ENCODE peak calls at places on chromosomes 1 and 21, in eight cellular contexts. E is brain microvascular endothelial cell, U is midbrain, O is left ventricle myocardium superior, P is aorta, K is lung microvascular endothelial cell, G is amniotic epithelial cell, V is GM23248. F is an unnamed sample.

GRCh38 chr1:229434005-229434640 is at the start of gene ACTA1:
- DNase-seq in E (no peak), U (no peak), O (peak), P (no peak), K (no peak), G (no peak), V (no peak), F (no peak)

GRCh38 chr1:245079021-245079609 is 75.7 kb upstream of the KIF26B start:
- DNase-seq in E (peak), U (peak), O (no peak), P (no peak), K (peak), G (peak), V (peak), F (peak)

GRCh38 chr1:36172983-36173382 is 17.0 kb downstream of the MAP7D1 start:
- DNase-seq in E (peak), U (no peak), O (no peak), P (no peak), K (peak), G (peak), V (peak), F (peak)

GRCh38 chr1:147243228-147243685 is 773 bp downstream of the CHD1L start:
- DNase-seq in E (no peak), U (peak), O (peak), P (peak), K (peak), G (no peak), V (peak), F (peak)

GRCh38 chr1:107943694-107944093 is 21.3 kb downstream of the VAV3 start:
- DNase-seq in E (no peak), U (no peak), O (no peak), P (no peak), K (no peak), G (no peak), V (no peak), F (no peak)

GRCh38 chr21:37423103-37423502 is 56.5 kb downstream of the DYRK1A start:
- DNase-seq in E (no peak), U (no peak), O (no peak), P (no peak), K (no peak), G (no peak), V (no peak), F (no peak)

GRCh38 chr1:88979054-88979748 is 13.2 kb downstream of the KYAT3 start:
- DNase-seq in E (peak), U (no peak), O (no peak), P (no peak), K (peak), G (peak), V (peak), F (peak)

GRCh38 chr1:21904725-21905520 is 32.2 kb downstream of the HSPG2 start:
- DNase-seq in E (peak), U (no peak), O (peak), P (peak), K (peak), G (peak), V (peak), F (peak)

GRCh38 chr1:173190101-173190895 is 16.8 kb downstream of the TNFSF4 start:
- DNase-seq in E (peak), U (peak), O (peak), P (peak), K (peak), G (peak), V (peak), F (peak)

GRCh38 chr1:22855668-22856606 is 116.7 kb downstream of the LACTBL1 start:
- DNase-seq in E (no peak), U (no peak), O (no peak), P (no peak), K (no peak), G (no peak), V (no peak), F (no peak)

GRCh38 chr1:234962340-234962989 is 166.2 kb downstream of the TOMM20 start:
- DNase-seq in E (peak), U (no peak), O (no peak), P (peak), K (no peak), G (peak), V (peak), F (peak)

GRCh38 chr21:25813917-25814316 is 79.1 kb downstream of the GABPA start:
- DNase-seq in E (no peak), U (no peak), O (no peak), P (no peak), K (no peak), G (peak), V (no peak), F (peak)

GRCh38 chr1:100360790-100361232 is 8.5 kb downstream of the CDC14A start:
- DNase-seq in E (peak), U (peak), O (peak), P (no peak), K (peak), G (peak), V (peak), F (peak)

GRCh38 chr1:67134692-67135091 is at the start of gene C1orf141:
- DNase-seq in E (no peak), U (peak), O (peak), P (no peak), K (no peak), G (no peak), V (peak), F (no peak)

GRCh38 chr21:27761623-27762022 is 794.7 kb upstream of the ADAMTS5 start:
- DNase-seq in E (no peak), U (peak), O (no peak), P (no peak), K (no peak), G (no peak), V (no peak), F (no peak)

GRCh38 chr21:39452207-39452964 is 616 bp downstream of the SH3BGR start:
- DNase-seq in E (no peak), U (peak), O (no peak), P (no peak), K (peak), G (peak), V (peak), F (peak)

GRCh38 chr1:93450331-93450730 is 2.4 kb downstream of the FNBP1L start:
- DNase-seq in E (no peak), U (no peak), O (no peak), P (no peak), K (no peak), G (no peak), V (no peak), F (no peak)

F was measured in HFFc6.